ENCODE peak calls at places on chromosomes 3 and 15, in ten cellular contexts. One of them, this sample, is unnamed.

GRCh38 chr3:197031315-197032285 is 2.0 kb upstream of the MELTF start:
- DNase-seq in RWPE1: peak
- DNase-seq in activated T-cell treated with anti-CD3 and anti-CD28 coated beads for 1 hour: no peak
- DNase-seq in AG09309: peak
- DNase-seq in psoas muscle: peak
- DNase-seq in A172: peak
- DNase-seq in stimulated activated effector memory CD8-positive, alpha-beta T cell treated with anti-CD3 and anti-CD28 coated beads, Interleukin-12 subunit alpha, Interleukin-12 subunit beta, amount 100 ng/mL, for 72 hours: no peak
- DNase-seq in HCT116: peak
- DNase-seq in A549: peak
- DNase-seq in NCI-H510A: no peak
- DNase-seq in this sample: peak

GRCh38 chr3:45509038-45509767 is 85.3 kb upstream of the LIMD1 start:
- DNase-seq in stimulated activated effector memory CD8-positive, alpha-beta T cell treated with anti-CD3 and anti-CD28 coated beads, Interleukin-12 subunit alpha, Interleukin-12 subunit beta, amount 100 ng/mL, for 72 hours: no peak
- DNase-seq in AG09309: peak
- DNase-seq in NCI-H510A: no peak
- DNase-seq in RWPE1: peak
- DNase-seq in A172: peak
- DNase-seq in HCT116: peak
- DNase-seq in psoas muscle: no peak
- DNase-seq in activated T-cell treated with anti-CD3 and anti-CD28 coated beads for 1 hour: no peak
- DNase-seq in A549: no peak
- DNase-seq in this sample: no peak

GRCh38 chr15:93862791-93863190 is 368.6 kb upstream of the MCTP2 start:
- DNase-seq in activated T-cell treated with anti-CD3 and anti-CD28 coated beads for 1 hour: no peak
- DNase-seq in HCT116: no peak
- DNase-seq in AG09309: no peak
- DNase-seq in A172: no peak
- DNase-seq in A549: no peak
- DNase-seq in psoas muscle: peak
- DNase-seq in NCI-H510A: no peak
- DNase-seq in stimulated activated effector memory CD8-positive, alpha-beta T cell treated with anti-CD3 and anti-CD28 coated beads, Interleukin-12 subunit alpha, Interleukin-12 subunit beta, amount 100 ng/mL, for 72 hours: no peak
- DNase-seq in RWPE1: no peak
- DNase-seq in this sample: peak

GRCh38 chr15:100728371-100729201 is 126.2 kb downstream of the ASB7 start:
- DNase-seq in A172: no peak
- DNase-seq in AG09309: no peak
- DNase-seq in RWPE1: no peak
- DNase-seq in stimulated activated effector memory CD8-positive, alpha-beta T cell treated with anti-CD3 and anti-CD28 coated beads, Interleukin-12 subunit alpha, Interleukin-12 subunit beta, amount 100 ng/mL, for 72 hours: no peak
- DNase-seq in psoas muscle: no peak
- DNase-seq in A549: no peak
- DNase-seq in NCI-H510A: no peak
- DNase-seq in activated T-cell treated with anti-CD3 and anti-CD28 coated beads for 1 hour: no peak
- DNase-seq in HCT116: no peak
- DNase-seq in this sample: no peak

GRCh38 chr15:69225355-69226027 is 65.1 kb downstream of the GLCE start:
- DNase-seq in activated T-cell treated with anti-CD3 and anti-CD28 coated beads for 1 hour: no peak
- DNase-seq in A172: peak
- DNase-seq in A549: peak
- DNase-seq in HCT116: peak
- DNase-seq in RWPE1: peak
- DNase-seq in NCI-H510A: no peak
- DNase-seq in AG09309: peak
- DNase-seq in stimulated activated effector memory CD8-positive, alpha-beta T cell treated with anti-CD3 and anti-CD28 coated beads, Interleukin-12 subunit alpha, Interleukin-12 subunit beta, amount 100 ng/mL, for 72 hours: no peak
- DNase-seq in psoas muscle: no peak
- DNase-seq in this sample: no peak

GRCh38 chr15:36617529-36618196 is 38.2 kb downstream of the CDIN1 start:
- DNase-seq in A549: no peak
- DNase-seq in HCT116: no peak
- DNase-seq in stimulated activated effector memory CD8-positive, alpha-beta T cell treated with anti-CD3 and anti-CD28 coated beads, Interleukin-12 subunit alpha, Interleukin-12 subunit beta, amount 100 ng/mL, for 72 hours: no peak
- DNase-seq in AG09309: no peak
- DNase-seq in A172: no peak
- DNase-seq in psoas muscle: no peak
- DNase-seq in NCI-H510A: no peak
- DNase-seq in activated T-cell treated with anti-CD3 and anti-CD28 coated beads for 1 hour: no peak
- DNase-seq in RWPE1: no peak
- DNase-seq in this sample: no peak

GRCh38 chr3:184815046-184815930 is 3.3 kb downstream of the VPS8 start:
- DNase-seq in HCT116: no peak
- DNase-seq in NCI-H510A: no peak
- DNase-seq in AG09309: peak
- DNase-seq in A549: no peak
- DNase-seq in A172: peak
- DNase-seq in stimulated activated effector memory CD8-positive, alpha-beta T cell treated with anti-CD3 and anti-CD28 coated beads, Interleukin-12 subunit alpha, Interleukin-12 subunit beta, amount 100 ng/mL, for 72 hours: no peak
- DNase-seq in RWPE1: no peak
- DNase-seq in psoas muscle: no peak
- DNase-seq in activated T-cell treated with anti-CD3 and anti-CD28 coated beads for 1 hour: no peak
- DNase-seq in this sample: peak

GRCh38 chr3:141108002-141108401 is 56.9 kb downstream of the SPSB4 start:
- DNase-seq in A549: no peak
- DNase-seq in RWPE1: no peak
- DNase-seq in activated T-cell treated with anti-CD3 and anti-CD28 coated beads for 1 hour: no peak
- DNase-seq in stimulated activated effector memory CD8-positive, alpha-beta T cell treated with anti-CD3 and anti-CD28 coated beads, Interleukin-12 subunit alpha, Interleukin-12 subunit beta, amount 100 ng/mL, for 72 hours: no peak
- DNase-seq in AG09309: no peak
- DNase-seq in HCT116: no peak
- DNase-seq in A172: no peak
- DNase-seq in psoas muscle: no peak
- DNase-seq in NCI-H510A: no peak
- DNase-seq in this sample: no peak

GRCh38 chr3:45953536-45953935 is 10.3 kb downstream of the CXCR6 start:
- DNase-seq in RWPE1: no peak
- DNase-seq in psoas muscle: no peak
- DNase-seq in HCT116: no peak
- DNase-seq in activated T-cell treated with anti-CD3 and anti-CD28 coated beads for 1 hour: no peak
- DNase-seq in AG09309: no peak
- DNase-seq in NCI-H510A: no peak
- DNase-seq in stimulated activated effector memory CD8-positive, alpha-beta T cell treated with anti-CD3 and anti-CD28 coated beads, Interleukin-12 subunit alpha, Interleukin-12 subunit beta, amount 100 ng/mL, for 72 hours: no peak
- DNase-seq in A172: no peak
- DNase-seq in A549: no peak
- DNase-seq in this sample: no peak

GRCh38 chr3:151265866-151266265 is 12.5 kb downstream of the P2RY14 start:
- DNase-seq in psoas muscle: no peak
- DNase-seq in AG09309: no peak
- DNase-seq in A549: no peak
- DNase-seq in A172: no peak
- DNase-seq in stimulated activated effector memory CD8-positive, alpha-beta T cell treated with anti-CD3 and anti-CD28 coated beads, Interleukin-12 subunit alpha, Interleukin-12 subunit beta, amount 100 ng/mL, for 72 hours: no peak
- DNase-seq in NCI-H510A: no peak
- DNase-seq in HCT116: no peak
- DNase-seq in activated T-cell treated with anti-CD3 and anti-CD28 coated beads for 1 hour: no peak
- DNase-seq in RWPE1: no peak
- DNase-seq in this sample: peak

GRCh38 chr3:194659778-194660177 is 12.2 kb downstream of the LSG1 start:
- DNase-seq in stimulated activated effector memory CD8-positive, alpha-beta T cell treated with anti-CD3 and anti-CD28 coated beads, Interleukin-12 subunit alpha, Interleukin-12 subunit beta, amount 100 ng/mL, for 72 hours: no peak
- DNase-seq in activated T-cell treated with anti-CD3 and anti-CD28 coated beads for 1 hour: no peak
- DNase-seq in RWPE1: no peak
- DNase-seq in HCT116: no peak
- DNase-seq in NCI-H510A: no peak
- DNase-seq in AG09309: no peak
- DNase-seq in A549: no peak
- DNase-seq in A172: no peak
- DNase-seq in psoas muscle: no peak
- DNase-seq in this sample: no peak

GRCh38 chr3:141063831-141064230 is 12.7 kb downstream of the SPSB4 start:
- DNase-seq in AG09309: no peak
- DNase-seq in RWPE1: no peak
- DNase-seq in HCT116: no peak
- DNase-seq in activated T-cell treated with anti-CD3 and anti-CD28 coated beads for 1 hour: no peak
- DNase-seq in A172: no peak
- DNase-seq in psoas muscle: no peak
- DNase-seq in A549: no peak
- DNase-seq in stimulated activated effector memory CD8-positive, alpha-beta T cell treated with anti-CD3 and anti-CD28 coated beads, Interleukin-12 subunit alpha, Interleukin-12 subunit beta, amount 100 ng/mL, for 72 hours: no peak
- DNase-seq in NCI-H510A: no peak
- DNase-seq in this sample: no peak

GRCh38 chr3:182683335-182684257 is 109.7 kb upstream of the ATP11B start:
- DNase-seq in A549: peak
- DNase-seq in RWPE1: peak
- DNase-seq in AG09309: peak
- DNase-seq in activated T-cell treated with anti-CD3 and anti-CD28 coated beads for 1 hour: peak
- DNase-seq in NCI-H510A: no peak
- DNase-seq in HCT116: peak
- DNase-seq in A172: peak
- DNase-seq in psoas muscle: peak
- DNase-seq in stimulated activated effector memory CD8-positive, alpha-beta T cell treated with anti-CD3 and anti-CD28 coated beads, Interleukin-12 subunit alpha, Interleukin-12 subunit beta, amount 100 ng/mL, for 72 hours: peak
- DNase-seq in this sample: no peak

GRCh38 chr3:163508212-163508611 is 1570.1 kb downstream of the SI start:
- DNase-seq in A172: no peak
- DNase-seq in HCT116: no peak
- DNase-seq in psoas muscle: no peak
- DNase-seq in A549: no peak
- DNase-seq in AG09309: no peak
- DNase-seq in NCI-H510A: no peak
- DNase-seq in activated T-cell treated with anti-CD3 and anti-CD28 coated beads for 1 hour: no peak
- DNase-seq in stimulated activated effector memory CD8-positive, alpha-beta T cell treated with anti-CD3 and anti-CD28 coated beads, Interleukin-12 subunit alpha, Interleukin-12 subunit beta, amount 100 ng/mL, for 72 hours: no peak
- DNase-seq in RWPE1: no peak
- DNase-seq in this sample: no peak

GRCh38 chr3:32303051-32303786 is 64.7 kb downstream of the CMTM8 start:
- DNase-seq in RWPE1: no peak
- DNase-seq in activated T-cell treated with anti-CD3 and anti-CD28 coated beads for 1 hour: no peak
- DNase-seq in stimulated activated effector memory CD8-positive, alpha-beta T cell treated with anti-CD3 and anti-CD28 coated beads, Interleukin-12 subunit alpha, Interleukin-12 subunit beta, amount 100 ng/mL, for 72 hours: no peak
- DNase-seq in NCI-H510A: no peak
- DNase-seq in AG09309: no peak
- DNase-seq in psoas muscle: no peak
- DNase-seq in A549: no peak
- DNase-seq in A172: no peak
- DNase-seq in HCT116: no peak
- DNase-seq in this sample: no peak

GRCh38 chr15:34213690-34214089 is 3.8 kb upstream of the KATNBL1 start:
- DNase-seq in HCT116: no peak
- DNase-seq in NCI-H510A: no peak
- DNase-seq in stimulated activated effector memory CD8-positive, alpha-beta T cell treated with anti-CD3 and anti-CD28 coated beads, Interleukin-12 subunit alpha, Interleukin-12 subunit beta, amount 100 ng/mL, for 72 hours: no peak
- DNase-seq in A549: no peak
- DNase-seq in RWPE1: no peak
- DNase-seq in AG09309: no peak
- DNase-seq in activated T-cell treated with anti-CD3 and anti-CD28 coated beads for 1 hour: no peak
- DNase-seq in psoas muscle: no peak
- DNase-seq in A172: no peak
- DNase-seq in this sample: no peak

GRCh38 chr3:178393833-178394232 is 142.4 kb upstream of the KCNMB2 start:
- DNase-seq in HCT116: no peak
- DNase-seq in A172: peak
- DNase-seq in NCI-H510A: no peak
- DNase-seq in AG09309: no peak
- DNase-seq in activated T-cell treated with anti-CD3 and anti-CD28 coated beads for 1 hour: no peak
- DNase-seq in A549: no peak
- DNase-seq in RWPE1: peak
- DNase-seq in stimulated activated effector memory CD8-positive, alpha-beta T cell treated with anti-CD3 and anti-CD28 coated beads, Interleukin-12 subunit alpha, Interleukin-12 subunit beta, amount 100 ng/mL, for 72 hours: no peak
- DNase-seq in psoas muscle: no peak
- DNase-seq in this sample: no peak

GRCh38 chr3:186487819-186488218 is 56.4 kb downstream of the CRYGS start:
- DNase-seq in RWPE1: no peak
- DNase-seq in A549: no peak
- DNase-seq in psoas muscle: no peak
- DNase-seq in A172: no peak
- DNase-seq in AG09309: no peak
- DNase-seq in HCT116: no peak
- DNase-seq in NCI-H510A: no peak
- DNase-seq in activated T-cell treated with anti-CD3 and anti-CD28 coated beads for 1 hour: no peak
- DNase-seq in stimulated activated effector memory CD8-positive, alpha-beta T cell treated with anti-CD3 and anti-CD28 coated beads, Interleukin-12 subunit alpha, Interleukin-12 subunit beta, amount 100 ng/mL, for 72 hours: no peak
- DNase-seq in this sample: no peak

GRCh38 chr15:29972051-29972450 is 110.7 kb upstream of the GOLGA8J start:
- DNase-seq in AG09309: no peak
- DNase-seq in HCT116: no peak
- DNase-seq in RWPE1: no peak
- DNase-seq in NCI-H510A: no peak
- DNase-seq in psoas muscle: no peak
- DNase-seq in A172: no peak
- DNase-seq in A549: no peak
- DNase-seq in activated T-cell treated with anti-CD3 and anti-CD28 coated beads for 1 hour: no peak
- DNase-seq in stimulated activated effector memory CD8-positive, alpha-beta T cell treated with anti-CD3 and anti-CD28 coated beads, Interleukin-12 subunit alpha, Interleukin-12 subunit beta, amount 100 ng/mL, for 72 hours: no peak
- DNase-seq in this sample: no peak

GRCh38 chr3:25021816-25022215 is 406.2 kb upstream of the RARB start:
- DNase-seq in RWPE1: peak
- DNase-seq in HCT116: no peak
- DNase-seq in NCI-H510A: no peak
- DNase-seq in stimulated activated effector memory CD8-positive, alpha-beta T cell treated with anti-CD3 and anti-CD28 coated beads, Interleukin-12 subunit alpha, Interleukin-12 subunit beta, amount 100 ng/mL, for 72 hours: no peak
- DNase-seq in A549: no peak
- DNase-seq in AG09309: no peak
- DNase-seq in activated T-cell treated with anti-CD3 and anti-CD28 coated beads for 1 hour: no peak
- DNase-seq in psoas muscle: no peak
- DNase-seq in A172: no peak
- DNase-seq in this sample: no peak

GRCh38 chr15:36612063-36612788 is 32.8 kb downstream of the CDIN1 start:
- DNase-seq in activated T-cell treated with anti-CD3 and anti-CD28 coated beads for 1 hour: no peak
- DNase-seq in HCT116: peak
- DNase-seq in NCI-H510A: no peak
- DNase-seq in psoas muscle: no peak
- DNase-seq in AG09309: peak
- DNase-seq in A172: peak
- DNase-seq in RWPE1: peak
- DNase-seq in A549: no peak
- DNase-seq in stimulated activated effector memory CD8-positive, alpha-beta T cell treated with anti-CD3 and anti-CD28 coated beads, Interleukin-12 subunit alpha, Interleukin-12 subunit beta, amount 100 ng/mL, for 72 hours: no peak
- DNase-seq in this sample: no peak

GRCh38 chr3:52891615-52892081 is 5.7 kb downstream of the STIMATE start:
- DNase-seq in NCI-H510A: no peak
- DNase-seq in psoas muscle: no peak
- DNase-seq in activated T-cell treated with anti-CD3 and anti-CD28 coated beads for 1 hour: no peak
- DNase-seq in stimulated activated effector memory CD8-positive, alpha-beta T cell treated with anti-CD3 and anti-CD28 coated beads, Interleukin-12 subunit alpha, Interleukin-12 subunit beta, amount 100 ng/mL, for 72 hours: no peak
- DNase-seq in A172: no peak
- DNase-seq in A549: no peak
- DNase-seq in RWPE1: no peak
- DNase-seq in HCT116: no peak
- DNase-seq in AG09309: peak
- DNase-seq in this sample: peak

GRCh38 chr3:122835590-122835989 is 40.7 kb downstream of the SLC49A4 start:
- DNase-seq in activated T-cell treated with anti-CD3 and anti-CD28 coated beads for 1 hour: no peak
- DNase-seq in stimulated activated effector memory CD8-positive, alpha-beta T cell treated with anti-CD3 and anti-CD28 coated beads, Interleukin-12 subunit alpha, Interleukin-12 subunit beta, amount 100 ng/mL, for 72 hours: no peak
- DNase-seq in A549: no peak
- DNase-seq in A172: no peak
- DNase-seq in psoas muscle: no peak
- DNase-seq in HCT116: no peak
- DNase-seq in RWPE1: no peak
- DNase-seq in NCI-H510A: no peak
- DNase-seq in AG09309: no peak
- DNase-seq in this sample: no peak

GRCh38 chr15:78149805-78150751 is 916 bp downstream of the IDH3A start:
- DNase-seq in stimulated activated effector memory CD8-positive, alpha-beta T cell treated with anti-CD3 and anti-CD28 coated beads, Interleukin-12 subunit alpha, Interleukin-12 subunit beta, amount 100 ng/mL, for 72 hours: no peak
- DNase-seq in A549: peak
- DNase-seq in A172: peak
- DNase-seq in activated T-cell treated with anti-CD3 and anti-CD28 coated beads for 1 hour: no peak
- DNase-seq in RWPE1: peak
- DNase-seq in AG09309: no peak
- DNase-seq in HCT116: no peak
- DNase-seq in psoas muscle: no peak
- DNase-seq in NCI-H510A: no peak
- DNase-seq in this sample: no peak

GRCh38 chr15:49734831-49735508 is 114.1 kb downstream of the DTWD1 start:
- DNase-seq in A172: no peak
- DNase-seq in AG09309: no peak
- DNase-seq in A549: no peak
- DNase-seq in RWPE1: no peak
- DNase-seq in HCT116: no peak
- DNase-seq in NCI-H510A: no peak
- DNase-seq in activated T-cell treated with anti-CD3 and anti-CD28 coated beads for 1 hour: no peak
- DNase-seq in stimulated activated effector memory CD8-positive, alpha-beta T cell treated with anti-CD3 and anti-CD28 coated beads, Interleukin-12 subunit alpha, Interleukin-12 subunit beta, amount 100 ng/mL, for 72 hours: no peak
- DNase-seq in psoas muscle: no peak
- DNase-seq in this sample: no peak

GRCh38 chr3:53883008-53883407 is 1.1 kb upstream of the ACTR8 start:
- DNase-seq in NCI-H510A: no peak
- DNase-seq in activated T-cell treated with anti-CD3 and anti-CD28 coated beads for 1 hour: no peak
- DNase-seq in psoas muscle: no peak
- DNase-seq in A549: no peak
- DNase-seq in A172: no peak
- DNase-seq in AG09309: no peak
- DNase-seq in stimulated activated effector memory CD8-positive, alpha-beta T cell treated with anti-CD3 and anti-CD28 coated beads, Interleukin-12 subunit alpha, Interleukin-12 subunit beta, amount 100 ng/mL, for 72 hours: no peak
- DNase-seq in RWPE1: no peak
- DNase-seq in HCT116: no peak
- DNase-seq in this sample: no peak

GRCh38 chr15:60660290-60661051 is 181.5 kb upstream of the ICE2 start:
- DNase-seq in AG09309: peak
- DNase-seq in A172: peak
- DNase-seq in RWPE1: peak
- DNase-seq in HCT116: no peak
- DNase-seq in A549: no peak
- DNase-seq in NCI-H510A: no peak
- DNase-seq in activated T-cell treated with anti-CD3 and anti-CD28 coated beads for 1 hour: no peak
- DNase-seq in stimulated activated effector memory CD8-positive, alpha-beta T cell treated with anti-CD3 and anti-CD28 coated beads, Interleukin-12 subunit alpha, Interleukin-12 subunit beta, amount 100 ng/mL, for 72 hours: no peak
- DNase-seq in psoas muscle: no peak
- DNase-seq in this sample: no peak

GRCh38 chr15:82184776-82185175 is 77.8 kb downstream of the EFL1 start:
- DNase-seq in HCT116: no peak
- DNase-seq in A549: no peak
- DNase-seq in RWPE1: no peak
- DNase-seq in stimulated activated effector memory CD8-positive, alpha-beta T cell treated with anti-CD3 and anti-CD28 coated beads, Interleukin-12 subunit alpha, Interleukin-12 subunit beta, amount 100 ng/mL, for 72 hours: no peak
- DNase-seq in AG09309: no peak
- DNase-seq in activated T-cell treated with anti-CD3 and anti-CD28 coated beads for 1 hour: no peak
- DNase-seq in A172: no peak
- DNase-seq in NCI-H510A: no peak
- DNase-seq in psoas muscle: no peak
- DNase-seq in this sample: no peak

This sample was measured in CD14-positive monocyte.